ENCODE peak calls at places on chromosomes 5 and 9, in ten cellular contexts. E is NCI-H1694, C is hypothalamus, Q is RPMI8226, B is HCT116, X is GM12891, V is BJ, Y is glutamatergic neuron, H is germinal center, F is DMS153. D is an unnamed sample.
A peak's percentile ranks its signal among the peaks of the same experiment; 100 is the strongest.

GRCh38 chr9:13967493-13967892 is 346.4 kb downstream of the NFIB start:
- DNase-seq in B (no peak), E (no peak), H (no peak), F (no peak), Y (no peak), V (no peak), X (no peak), Q (no peak), C (no peak), D (no peak)

GRCh38 chr9:94623253-94623652 is 16.1 kb downstream of the FBP1 start:
- DNase-seq in V (no peak), B (peak; percentile 59), C (no peak), X (peak; percentile 66), F (no peak), Q (peak; percentile 60), H (peak; percentile 29), E (no peak), Y (peak; percentile 75), D (no peak)

GRCh38 chr5:123220616-123221146 is 131.6 kb downstream of the PRDM6 start:
- DNase-seq in X (no peak), Q (no peak), H (no peak), V (no peak), B (no peak), C (no peak), Y (no peak), F (no peak), E (no peak), D (no peak)

GRCh38 chr5:77266291-77266690 is 55.8 kb downstream of the PDE8B start:
- DNase-seq in F (no peak), C (no peak), Y (no peak), Q (no peak), E (no peak), B (no peak), X (no peak), H (no peak), V (no peak), D (no peak)

GRCh38 chr9:136552117-136552685 is 6.4 kb upstream of the NOTCH1 start:
- DNase-seq in H (peak; percentile 52), E (no peak), B (no peak), X (no peak), Y (no peak), F (no peak), V (peak; percentile 87), C (no peak), Q (peak; percentile 87), D (no peak)

GRCh38 chr5:6721442-6721841 is 8.2 kb downstream of the TENT4A start:
- DNase-seq in V (no peak), H (no peak), X (no peak), C (no peak), B (no peak), Q (peak; percentile 32), Y (no peak), F (no peak), E (no peak), D (no peak)

GRCh38 chr9:36891341-36891811 is 142.7 kb downstream of the PAX5 start:
- DNase-seq in X (no peak), Q (no peak), V (no peak), C (no peak), F (no peak), B (no peak), Y (no peak), E (no peak), H (no peak), D (no peak)

GRCh38 chr9:115628426-115628825 is 510.5 kb upstream of the TNC start:
- DNase-seq in V (no peak), F (no peak), E (no peak), Y (no peak), B (no peak), C (no peak), Q (no peak), H (no peak), X (no peak), D (no peak)

GRCh38 chr5:31719988-31720387 is 81.1 kb downstream of the PDZD2 start:
- DNase-seq in C (no peak), E (no peak), V (no peak), Y (no peak), B (no peak), X (no peak), H (no peak), Q (no peak), F (no peak), D (no peak)

GRCh38 chr9:81894891-81895290 is 33.3 kb upstream of the SPATA31D4 start:
- DNase-seq in F (no peak), Y (no peak), C (no peak), X (no peak), E (no peak), Q (no peak), B (no peak), H (no peak), V (no peak), D (no peak)

GRCh38 chr5:177468329-177469058 is 4.9 kb downstream of the DBN1 start:
- DNase-seq in F (no peak), Y (no peak), E (no peak), B (no peak), V (peak; percentile 51), Q (no peak), X (no peak), H (no peak), C (no peak), D (no peak)

GRCh38 chr9:96638606-96639364 is 16.3 kb downstream of the PRXL2C start:
- DNase-seq in H (no peak), C (no peak), F (no peak), Y (no peak), Q (no peak), E (no peak), X (no peak), V (no peak), B (no peak), D (no peak)

GRCh38 chr9:90546200-90546599 is 96.4 kb downstream of the DIRAS2 start:
- DNase-seq in Q (peak; percentile 2), C (no peak), F (peak; percentile 87), Y (peak; percentile 39), X (no peak), E (no peak), V (peak; percentile 39), B (no peak), H (no peak), D (no peak)

GRCh38 chr9:126991170-126991569 is 76.6 kb downstream of the RALGPS1 start:
- DNase-seq in X (no peak), B (no peak), H (no peak), V (no peak), F (no peak), E (no peak), Q (no peak), Y (no peak), C (no peak), D (no peak)

GRCh38 chr9:75903785-75904360 is 13.4 kb downstream of the PCSK5 start:
- DNase-seq in F (no peak), Q (no peak), V (no peak), C (no peak), X (no peak), Y (no peak), H (no peak), E (no peak), B (peak; percentile 48), D (no peak)

GRCh38 chr9:136594492-136594891 is 48.6 kb upstream of the NOTCH1 start:
- DNase-seq in Q (no peak), X (no peak), V (no peak), Y (no peak), B (no peak), F (no peak), C (no peak), E (no peak), H (no peak), D (no peak)

GRCh38 chr9:137956039-137956438 is 78.5 kb downstream of the CACNA1B start:
- DNase-seq in Q (no peak), Y (no peak), X (no peak), C (no peak), F (no peak), E (no peak), B (no peak), V (no peak), H (peak; percentile 1), D (no peak)

GRCh38 chr5:168728812-168729211 is 149.6 kb upstream of the PANK3 start:
- DNase-seq in Y (no peak), E (no peak), H (no peak), V (no peak), X (no peak), C (no peak), Q (no peak), B (no peak), F (no peak), D (no peak)

GRCh38 chr9:134243778-134244467 is 79.6 kb upstream of the RNU6ATAC start:
- DNase-seq in X (peak; percentile 78), F (no peak), B (no peak), C (no peak), E (no peak), H (peak; percentile 81), Q (peak; percentile 88), Y (no peak), V (no peak), D (no peak)

GRCh38 chr9:748861-749497 is 92.5 kb upstream of the DMRT1 start:
- DNase-seq in C (no peak), H (no peak), E (no peak), F (no peak), B (no peak), Q (no peak), Y (no peak), X (no peak), V (no peak), D (no peak)

GRCh38 chr9:132069046-132069898 is 10.4 kb downstream of the MED27 start:
- DNase-seq in F (peak; percentile 71), Q (no peak), Y (no peak), H (no peak), V (peak; percentile 35), E (no peak), B (no peak), C (no peak), X (no peak), D (no peak)

GRCh38 chr9:121906074-121906520 is 187.0 kb downstream of the TTLL11 start:
- DNase-seq in X (no peak), E (no peak), F (no peak), V (peak; percentile 72), Y (no peak), C (no peak), H (no peak), B (no peak), Q (no peak), D (no peak)

GRCh38 chr5:66361070-66361469 is 217.0 kb downstream of the SREK1 start:
- DNase-seq in E (no peak), H (no peak), V (no peak), Y (no peak), B (no peak), F (no peak), X (no peak), C (no peak), Q (no peak), D (no peak)

GRCh38 chr5:142120247-142120935 is 11.8 kb downstream of the NDFIP1 start:
- DNase-seq in Y (no peak), X (no peak), F (no peak), V (no peak), E (no peak), C (no peak), H (no peak), B (no peak), Q (no peak), D (no peak)

GRCh38 chr5:87751801-87752200 is 339.1 kb upstream of the CCNH start:
- DNase-seq in C (no peak), Q (no peak), H (no peak), V (no peak), Y (no peak), B (no peak), E (no peak), F (no peak), X (no peak), D (no peak)

GRCh38 chr9:106420511-106420944 is 442.4 kb upstream of the ZNF462 start:
- DNase-seq in C (no peak), Y (no peak), F (no peak), E (no peak), Q (no peak), H (no peak), B (no peak), X (peak; percentile 8), V (peak; percentile 37), D (no peak)

GRCh38 chr5:126395198-126395597 is 28.0 kb upstream of the GRAMD2B start:
- DNase-seq in C (no peak), Q (no peak), X (no peak), F (no peak), Y (no peak), E (no peak), H (no peak), B (no peak), V (no peak), D (no peak)

GRCh38 chr5:176387384-176387925 is 943 bp downstream of the NOP16 start:
- DNase-seq in C (no peak), V (no peak), Q (peak; percentile 33), B (no peak), Y (no peak), X (no peak), H (no peak), F (no peak), E (no peak), D (no peak)

D was measured in heart right ventricle.